ENCODE peak calls at places on chromosomes 7 and 10, in nine cellular contexts. G is endothelial cell of umbilical vein, U is suprapubic skin, V is transverse colon, M is GM12892, A is GM12891, E is stomach, W is HL-60, K is SK-N-SH. F is an unnamed sample.

GRCh38 chr7:2409745-2410414 is 6.5 kb downstream of the CHST12 start:
- DNase-seq in G (peak), U (no peak), V (no peak), M (no peak), A (no peak), E (no peak), W (no peak), K (peak), F (no peak)

GRCh38 chr10:125961743-125962142 is 65.4 kb downstream of the FANK1 start:
- DNase-seq in G (no peak), U (no peak), V (no peak), M (no peak), A (no peak), E (no peak), W (no peak), K (no peak), F (no peak)

GRCh38 chr7:40571796-40572195 is 437.0 kb downstream of the SUGCT start:
- DNase-seq in G (no peak), U (no peak), V (no peak), M (no peak), A (no peak), E (no peak), W (no peak), K (no peak), F (no peak)

GRCh38 chr7:47652591-47652990 is 70.7 kb upstream of the TNS3 start:
- DNase-seq in G (no peak), U (no peak), V (no peak), M (no peak), A (no peak), E (no peak), W (no peak), K (no peak), F (no peak)

GRCh38 chr10:46020871-46021553 is 9.4 kb downstream of the NCOA4 start:
- DNase-seq in G (no peak), U (no peak), V (no peak), M (no peak), A (no peak), E (no peak), W (peak), K (no peak), F (no peak)

GRCh38 chr10:117537436-117537903 is 5.1 kb upstream of the EMX2 start:
- DNase-seq in G (no peak), U (peak), V (no peak), M (peak), A (peak), E (no peak), W (no peak), K (peak), F (no peak)

GRCh38 chr7:122384528-122384927 is 80.0 kb upstream of the FEZF1 start:
- DNase-seq in G (no peak), U (no peak), V (no peak), M (no peak), A (no peak), E (no peak), W (no peak), K (no peak), F (no peak)

GRCh38 chr10:6607778-6608177 is 27.7 kb upstream of the PRKCQ start:
- DNase-seq in G (no peak), U (no peak), V (no peak), M (no peak), A (no peak), E (no peak), W (no peak), K (no peak), F (no peak)

GRCh38 chr10:21516270-21517131 is 9.0 kb downstream of the SKIDA1 start:
- DNase-seq in G (peak), U (peak), V (peak), M (no peak), A (no peak), E (peak), W (no peak), K (peak), F (peak)

GRCh38 chr7:32958046-32959025 is 1.1 kb downstream of the FKBP9 start:
- DNase-seq in G (peak), U (peak), V (peak), M (no peak), A (no peak), E (peak), W (no peak), K (no peak), F (peak)

DNA sequence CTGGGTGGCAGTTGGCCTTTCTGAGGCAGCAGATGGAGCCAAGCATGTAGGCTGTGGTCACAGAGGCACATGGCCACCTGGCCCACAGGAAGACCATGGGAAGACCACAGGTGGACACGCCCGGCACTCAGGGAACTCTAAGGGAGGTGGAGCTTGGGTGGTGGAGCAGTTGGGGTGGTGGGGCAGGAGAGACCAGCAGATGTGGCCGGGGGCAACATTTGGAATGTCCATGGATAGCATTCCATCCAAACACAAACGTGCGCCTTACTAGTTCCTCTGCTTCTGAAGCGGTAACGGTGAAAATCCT is 290.9 kb downstream of the PTPRN2 start:
- DNase-seq in G (no peak), U (no peak), V (no peak), M (no peak), A (no peak), E (peak), W (no peak), K (no peak), F (no peak)
- TF ChIP-seq POLR2AphosphoS5 in G (no peak), U (no peak), V (no peak), M (no peak), A (no peak), E (no peak), W (no peak), K (no peak), F (no peak)

GRCh38 chr10:18830277-18830676 is 171.0 kb downstream of the ARL5B start:
- DNase-seq in G (no peak), U (no peak), V (no peak), M (no peak), A (no peak), E (no peak), W (no peak), K (no peak), F (no peak)

DNA sequence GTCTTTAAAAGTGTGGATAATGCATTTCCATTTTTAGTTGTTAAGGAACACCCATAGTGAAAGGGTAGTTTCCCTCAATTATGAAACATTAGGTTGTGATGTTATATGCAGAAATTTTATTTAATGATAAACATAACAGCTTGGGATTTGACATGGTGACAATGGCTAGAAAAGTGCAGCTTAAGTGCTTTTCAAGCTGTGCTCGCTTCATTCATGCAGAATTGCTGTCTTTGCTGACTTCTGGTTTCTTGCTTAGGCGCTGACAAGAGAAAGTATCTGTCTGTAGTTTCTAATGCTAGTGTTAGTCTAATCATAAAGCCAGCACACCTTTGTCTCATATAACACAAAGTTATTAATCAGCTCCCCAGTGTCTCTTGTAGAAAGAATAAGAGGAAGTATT is 170.0 kb downstream of the ARL5B start:
- DNase-seq in G (no peak), U (no peak), V (no peak), M (no peak), A (no peak), E (no peak), W (no peak), K (no peak), F (no peak)
- TF ChIP-seq POLR2AphosphoS5 in G (no peak), U (no peak), V (no peak), M (no peak), A (no peak), E (no peak), W (no peak), K (no peak), F (no peak)

GRCh38 chr10:67492317-67493019 is 203.5 kb downstream of the CTNNA3 start:
- DNase-seq in G (peak), U (no peak), V (no peak), M (no peak), A (no peak), E (no peak), W (no peak), K (no peak), F (no peak)
- TF ChIP-seq POLR2AphosphoS5 in G (no peak), U (no peak), V (no peak), M (no peak), A (no peak), E (no peak), W (no peak), K (no peak), F (no peak)

GRCh38 chr10:110355181-110355831 is 50.6 kb upstream of the SMNDC1 start:
- DNase-seq in G (no peak), U (no peak), V (peak), M (no peak), A (no peak), E (no peak), W (no peak), K (no peak), F (no peak)
- TF ChIP-seq POLR2AphosphoS5 in G (no peak), U (no peak), V (no peak), M (peak), A (peak), E (no peak), W (no peak), K (no peak), F (no peak)

GRCh38 chr7:1235501-1236131 is 2.9 kb downstream of the UNCX start:
- DNase-seq in G (no peak), U (peak), V (no peak), M (no peak), A (no peak), E (no peak), W (no peak), K (no peak), F (no peak)
- TF ChIP-seq POLR2AphosphoS5 in G (no peak), U (no peak), V (no peak), M (no peak), A (no peak), E (no peak), W (no peak), K (no peak), F (no peak)

GRCh38 chr10:45001382-45002148 is 842 bp downstream of the ZNF22 start:
- DNase-seq in G (peak), U (peak), V (peak), M (no peak), A (peak), E (peak), W (no peak), K (peak), F (peak)

GRCh38 chr10:45003432-45004000 is 2.8 kb downstream of the ZNF22 start:
- DNase-seq in G (no peak), U (no peak), V (no peak), M (no peak), A (no peak), E (no peak), W (no peak), K (no peak), F (no peak)

GRCh38 chr10:44998146-44998631 is 2.5 kb upstream of the ZNF22 start:
- DNase-seq in G (no peak), U (no peak), V (no peak), M (no peak), A (no peak), E (no peak), W (no peak), K (no peak), F (no peak)

GRCh38 chr10:45000138-45000763 is 472 bp upstream of the ZNF22 start:
- DNase-seq in G (peak), U (peak), V (peak), M (no peak), A (no peak), E (no peak), W (no peak), K (no peak), F (no peak)

GRCh38 chr10:45000764-45001381 is at the start of gene ZNF22:
- DNase-seq in G (peak), U (no peak), V (peak), M (peak), A (peak), E (peak), W (no peak), K (peak), F (no peak)
- TF ChIP-seq POLR2AphosphoS5 in G (peak), U (no peak), V (no peak), M (peak), A (peak), E (no peak), W (peak), K (peak), F (peak)

DNA sequence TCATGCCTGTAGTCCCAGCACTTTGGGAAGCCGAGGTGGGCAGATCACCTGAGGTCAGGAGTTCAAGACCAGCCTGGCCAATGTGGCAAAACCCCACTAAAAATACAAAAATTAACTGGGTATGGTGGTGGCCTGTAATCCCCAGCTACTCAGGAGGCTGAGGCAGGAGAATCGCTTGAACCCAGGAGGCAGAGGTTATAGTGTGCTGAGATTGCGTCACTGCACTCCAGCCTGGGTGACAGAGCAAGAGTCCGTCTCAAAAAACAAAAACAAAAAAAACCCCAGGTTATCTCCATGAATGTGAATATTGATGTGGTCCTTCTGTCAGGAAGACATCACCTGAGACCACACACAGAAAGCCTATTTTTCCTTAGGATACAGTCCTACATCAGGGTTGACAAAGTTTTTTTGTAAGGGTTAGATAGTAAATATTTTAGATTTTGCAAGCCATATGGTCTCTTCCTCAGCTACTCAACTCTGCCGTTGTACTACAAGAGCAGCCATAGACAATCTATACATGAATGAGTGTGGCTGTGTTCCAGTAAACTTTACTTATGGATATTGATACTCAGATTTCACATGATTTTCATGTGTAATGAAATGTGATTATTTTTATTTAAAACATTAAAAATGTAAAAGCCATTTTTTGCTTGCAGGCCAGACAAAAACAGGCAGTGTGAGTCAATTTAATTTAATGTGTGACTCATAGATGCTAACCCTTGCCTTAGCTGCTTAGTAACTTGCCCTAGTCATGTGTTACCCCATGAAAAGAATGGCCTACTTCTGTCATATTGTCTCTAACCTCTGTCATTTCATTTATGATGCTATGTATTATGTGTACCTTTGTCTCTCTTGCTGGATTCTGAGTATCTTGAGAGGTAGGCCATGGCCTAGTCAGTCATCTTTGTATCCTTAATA is 78.1 kb downstream of the TPST1 start:
- DNase-seq in G (peak), U (no peak), V (no peak), M (no peak), A (no peak), E (no peak), W (no peak), K (no peak), F (no peak)
- TF ChIP-seq POLR2AphosphoS5 in G (no peak), U (no peak), V (no peak), M (no peak), A (no peak), E (no peak), W (no peak), K (peak), F (no peak)